ENCODE peak calls at places on chromosomes 3 and 15, in four cellular contexts. One of them, this sample, is unnamed.

GRCh38 chr3:67453628-67454027 is 200.8 kb downstream of the SUCLG2 start:
- DNase-seq in adrenal gland: no peak
- DNase-seq in fibroblast of lung: no peak
- DNase-seq in upper lobe of right lung: no peak
- DNase-seq in this sample: no peak

GRCh38 chr3:63933459-63933858 is 21.3 kb upstream of the SCAANT1 start:
- DNase-seq in upper lobe of right lung: no peak
- DNase-seq in adrenal gland: no peak
- DNase-seq in fibroblast of lung: no peak
- DNase-seq in this sample: no peak

GRCh38 chr15:64461577-64462162 is 1.3 kb downstream of the ZNF609 start:
- DNase-seq in adrenal gland: peak
- DNase-seq in fibroblast of lung: peak
- DNase-seq in upper lobe of right lung: no peak
- DNase-seq in this sample: no peak

GRCh38 chr3:32922078-32922477 is 29.4 kb upstream of the CCR4 start:
- DNase-seq in fibroblast of lung: no peak
- DNase-seq in adrenal gland: no peak
- DNase-seq in upper lobe of right lung: no peak
- DNase-seq in this sample: no peak

GRCh38 chr3:57078366-57079220 is 18.1 kb downstream of the SPATA12 start:
- DNase-seq in fibroblast of lung: peak
- DNase-seq in adrenal gland: peak
- DNase-seq in upper lobe of right lung: peak
- DNase-seq in this sample: peak

GRCh38 chr3:48352546-48352945 is 19.1 kb upstream of the SPINK8 start:
- DNase-seq in fibroblast of lung: no peak
- DNase-seq in upper lobe of right lung: no peak
- DNase-seq in adrenal gland: no peak
- DNase-seq in this sample: no peak

GRCh38 chr3:155891341-155891740 is 20.9 kb downstream of the GMPS start:
- DNase-seq in fibroblast of lung: no peak
- DNase-seq in adrenal gland: no peak
- DNase-seq in upper lobe of right lung: no peak
- DNase-seq in this sample: no peak

GRCh38 chr3:23873941-23874340 is 42.8 kb downstream of the NKIRAS1 start:
- DNase-seq in fibroblast of lung: peak
- DNase-seq in adrenal gland: no peak
- DNase-seq in upper lobe of right lung: no peak
- DNase-seq in this sample: no peak

GRCh38 chr3:87706176-87706575 is 352.6 kb downstream of the CGGBP1 start:
- DNase-seq in upper lobe of right lung: no peak
- DNase-seq in fibroblast of lung: no peak
- DNase-seq in adrenal gland: no peak
- DNase-seq in this sample: no peak

GRCh38 chr15:56844892-56845291 is 73.6 kb upstream of the TCF12 start:
- DNase-seq in adrenal gland: no peak
- DNase-seq in fibroblast of lung: no peak
- DNase-seq in upper lobe of right lung: no peak
- DNase-seq in this sample: no peak

GRCh38 chr15:80844011-80844732 is 65.0 kb downstream of the CEMIP start:
- DNase-seq in adrenal gland: no peak
- DNase-seq in fibroblast of lung: no peak
- DNase-seq in upper lobe of right lung: no peak
- DNase-seq in this sample: no peak

GRCh38 chr3:62723636-62724217 is 151.5 kb downstream of the CADPS start:
- DNase-seq in adrenal gland: no peak
- DNase-seq in fibroblast of lung: no peak
- DNase-seq in upper lobe of right lung: no peak
- DNase-seq in this sample: no peak

GRCh38 chr15:50138391-50138790 is 19.4 kb upstream of the ATP8B4 start:
- DNase-seq in fibroblast of lung: peak
- DNase-seq in upper lobe of right lung: no peak
- DNase-seq in adrenal gland: no peak
- DNase-seq in this sample: no peak

GRCh38 chr3:157460253-157460652 is 23.6 kb downstream of the PTX3 start:
- DNase-seq in upper lobe of right lung: no peak
- DNase-seq in fibroblast of lung: peak
- DNase-seq in adrenal gland: no peak
- DNase-seq in this sample: no peak

GRCh38 chr3:96646596-96646995 is 167.8 kb upstream of the EPHA6 start:
- DNase-seq in adrenal gland: no peak
- DNase-seq in fibroblast of lung: no peak
- DNase-seq in upper lobe of right lung: no peak
- DNase-seq in this sample: no peak

GRCh38 chr3:157376596-157377300 is 59.9 kb upstream of the PTX3 start:
- DNase-seq in adrenal gland: no peak
- DNase-seq in upper lobe of right lung: no peak
- DNase-seq in fibroblast of lung: no peak
- DNase-seq in this sample: no peak

DNA sequence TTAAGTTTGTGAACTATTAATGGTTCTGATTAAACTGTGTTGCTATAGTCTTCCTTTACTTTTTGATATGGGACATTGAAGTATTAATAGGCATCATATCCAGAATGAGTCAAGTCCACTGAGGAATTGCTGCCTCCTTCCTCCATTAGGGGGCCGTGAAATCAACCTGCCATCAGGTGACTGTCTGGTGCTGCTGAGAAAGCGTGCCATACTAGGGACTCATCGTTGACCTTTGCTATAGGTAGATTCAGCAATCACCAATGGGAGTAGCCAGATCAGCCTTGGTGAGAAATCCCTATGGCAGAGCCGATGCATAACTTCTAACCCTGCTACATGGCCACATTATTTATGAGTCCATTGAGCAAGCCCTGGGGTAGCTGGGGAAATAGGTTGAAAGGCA is 30.1 kb upstream of the SLC28A2 start:
- DNase-seq in fibroblast of lung: no peak
- DNase-seq in adrenal gland: no peak
- DNase-seq in upper lobe of right lung: no peak
- DNase-seq in this sample: no peak
- TF ChIP-seq CTCF in fibroblast of lung: no peak
- TF ChIP-seq CTCF in adrenal gland: no peak
- TF ChIP-seq CTCF in upper lobe of right lung: no peak
- TF ChIP-seq CTCF in this sample: no peak

DNA sequence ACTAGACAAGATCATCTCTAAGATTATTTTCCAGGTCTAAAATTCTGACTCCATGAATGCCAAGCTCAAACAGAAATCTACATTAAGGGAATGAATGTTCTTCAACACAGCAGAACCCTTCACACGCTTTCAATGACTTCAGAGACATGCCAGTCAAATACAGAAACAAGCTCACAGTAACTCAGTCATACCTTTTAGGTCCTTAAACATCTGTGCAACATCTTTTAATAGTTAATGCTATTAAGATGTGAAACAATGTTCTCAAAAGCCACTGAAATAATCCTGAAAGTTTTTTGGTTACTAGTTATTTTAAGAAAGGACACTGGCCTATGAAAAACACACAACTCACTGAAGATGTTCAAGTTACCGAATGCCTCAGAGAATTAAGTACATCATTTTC is 2.5 kb downstream of the DLG1 start:
- DNase-seq in upper lobe of right lung: no peak
- DNase-seq in adrenal gland: no peak
- DNase-seq in fibroblast of lung: no peak
- DNase-seq in this sample: no peak
- H3K4me3 ChIP-seq in upper lobe of right lung: peak
- H3K4me3 ChIP-seq in adrenal gland: no peak
- H3K4me3 ChIP-seq in fibroblast of lung: peak
- H3K4me3 ChIP-seq in this sample: no peak

GRCh38 chr3:182618085-182618732 is 175.1 kb upstream of the ATP11B start:
- DNase-seq in adrenal gland: no peak
- DNase-seq in upper lobe of right lung: no peak
- DNase-seq in fibroblast of lung: peak
- DNase-seq in this sample: no peak
- TF ChIP-seq CTCF in adrenal gland: no peak
- TF ChIP-seq CTCF in upper lobe of right lung: peak
- TF ChIP-seq CTCF in fibroblast of lung: peak
- TF ChIP-seq CTCF in this sample: no peak

GRCh38 chr3:150216041-150216811 is 191.9 kb upstream of the TSC22D2 start:
- DNase-seq in adrenal gland: no peak
- DNase-seq in fibroblast of lung: peak
- DNase-seq in upper lobe of right lung: no peak
- DNase-seq in this sample: peak
- H3K4me3 ChIP-seq in adrenal gland: no peak
- H3K4me3 ChIP-seq in fibroblast of lung: no peak
- H3K4me3 ChIP-seq in upper lobe of right lung: no peak
- H3K4me3 ChIP-seq in this sample: no peak

GRCh38 chr3:2915826-2916225 is 194.3 kb downstream of the IL5RA start:
- DNase-seq in fibroblast of lung: no peak
- DNase-seq in upper lobe of right lung: no peak
- DNase-seq in adrenal gland: no peak
- DNase-seq in this sample: no peak
- TF ChIP-seq CTCF in fibroblast of lung: no peak
- TF ChIP-seq CTCF in upper lobe of right lung: no peak
- TF ChIP-seq CTCF in adrenal gland: no peak
- TF ChIP-seq CTCF in this sample: no peak

DNA sequence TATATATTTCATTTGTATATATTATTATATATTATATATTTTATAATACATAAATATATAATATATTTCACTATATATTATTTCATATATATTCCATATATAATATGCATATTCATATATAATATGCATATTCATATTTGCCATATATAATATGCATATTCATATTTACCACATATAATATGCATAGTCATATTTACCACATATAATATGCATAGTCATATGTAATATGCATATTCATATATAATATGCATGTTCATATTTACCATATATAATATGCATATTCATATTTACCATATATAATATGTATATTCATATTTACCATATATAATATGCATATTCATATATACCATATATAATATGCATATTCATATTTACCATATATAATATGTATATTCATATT is 51.2 kb upstream of the GATA2 start:
- DNase-seq in fibroblast of lung: no peak
- DNase-seq in adrenal gland: no peak
- DNase-seq in upper lobe of right lung: no peak
- DNase-seq in this sample: no peak
- H3K4me3 ChIP-seq in fibroblast of lung: no peak
- H3K4me3 ChIP-seq in adrenal gland: no peak
- H3K4me3 ChIP-seq in upper lobe of right lung: no peak
- H3K4me3 ChIP-seq in this sample: no peak

DNA sequence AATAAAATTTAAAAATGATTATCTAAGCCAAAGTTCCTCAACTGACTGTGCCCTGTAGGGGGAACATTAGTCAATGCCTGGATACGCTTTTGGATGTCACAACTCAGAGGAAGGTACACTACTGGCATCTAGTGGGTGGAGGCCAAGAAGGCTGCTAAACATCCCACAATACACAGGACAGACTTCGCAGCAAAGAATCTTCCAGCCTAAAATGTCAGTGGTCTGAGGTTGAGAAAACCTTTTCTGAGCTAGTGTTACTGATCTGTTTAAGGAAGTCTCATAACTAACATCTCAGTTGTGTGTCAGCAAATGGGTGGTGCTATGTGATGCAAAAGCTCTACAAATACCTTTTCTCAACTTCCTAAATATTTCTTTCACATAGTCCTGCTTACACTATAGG is 20.9 kb upstream of the LDHAL6B start:
- DNase-seq in fibroblast of lung: no peak
- DNase-seq in adrenal gland: no peak
- DNase-seq in upper lobe of right lung: no peak
- DNase-seq in this sample: no peak
- TF ChIP-seq CTCF in fibroblast of lung: peak
- TF ChIP-seq CTCF in adrenal gland: peak
- TF ChIP-seq CTCF in upper lobe of right lung: peak
- TF ChIP-seq CTCF in this sample: peak

DNA sequence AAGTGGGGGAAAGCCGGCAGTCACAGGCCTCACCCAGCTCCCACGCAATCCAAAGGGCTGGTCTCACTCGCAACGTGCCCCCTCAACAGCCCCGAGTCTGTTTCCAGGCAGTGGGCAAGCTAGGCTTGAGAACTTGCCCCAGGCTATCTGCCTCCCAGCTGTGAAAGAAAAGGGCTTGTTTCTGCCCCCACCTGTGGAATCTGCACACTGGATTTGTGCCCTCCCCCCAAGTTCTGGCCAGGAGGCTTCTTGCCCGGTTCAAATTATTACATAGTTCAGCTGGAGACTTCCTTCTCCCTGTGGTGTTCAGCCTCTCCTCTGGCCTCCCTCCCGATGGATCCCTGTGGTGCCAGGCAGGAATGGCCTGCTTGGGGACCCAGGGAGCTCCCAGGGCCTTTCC is 283.9 kb upstream of the LYSMD4 start:
- DNase-seq in fibroblast of lung: no peak
- DNase-seq in adrenal gland: no peak
- DNase-seq in upper lobe of right lung: no peak
- DNase-seq in this sample: no peak
- H3K4me3 ChIP-seq in fibroblast of lung: no peak
- H3K4me3 ChIP-seq in adrenal gland: no peak
- H3K4me3 ChIP-seq in upper lobe of right lung: no peak
- H3K4me3 ChIP-seq in this sample: no peak

DNA sequence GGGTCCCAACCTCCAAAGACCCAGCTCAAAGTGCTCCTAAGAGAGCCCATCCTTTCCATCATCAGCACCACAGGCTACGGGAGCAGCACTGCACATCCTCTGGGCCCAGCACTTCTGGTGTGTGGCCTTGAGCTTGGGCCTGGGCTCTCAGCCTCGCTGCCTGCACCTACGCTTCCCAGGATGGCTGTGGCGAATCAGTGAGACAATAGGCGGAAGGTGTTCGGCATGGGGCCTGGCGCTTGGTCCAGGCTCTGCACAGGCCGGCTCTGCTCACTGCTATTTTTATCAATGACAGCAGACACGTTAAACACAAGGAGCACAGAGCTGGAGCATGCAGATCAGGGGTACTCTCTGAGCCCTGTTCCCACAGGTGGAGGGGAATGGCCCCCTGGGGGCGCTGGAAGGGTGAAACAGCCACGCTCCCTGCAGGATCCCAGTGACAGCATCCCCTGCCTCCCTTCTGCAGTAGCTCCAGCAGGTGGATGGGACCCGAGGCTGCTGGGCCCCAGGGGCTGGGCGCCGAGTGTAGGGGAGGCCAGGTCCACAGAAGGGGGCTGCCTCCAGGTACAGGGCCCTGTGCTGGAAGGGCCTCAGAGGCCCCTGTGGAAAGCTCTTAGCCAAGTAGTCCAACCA is 90.0 kb upstream of the RPL32 start:
- DNase-seq in fibroblast of lung: no peak
- DNase-seq in upper lobe of right lung: no peak
- DNase-seq in adrenal gland: peak
- DNase-seq in this sample: no peak
- TF ChIP-seq CTCF in fibroblast of lung: no peak
- TF ChIP-seq CTCF in upper lobe of right lung: no peak
- TF ChIP-seq CTCF in adrenal gland: no peak
- TF ChIP-seq CTCF in this sample: no peak